ENCODE peak calls at places on chromosome 1, in seven cellular contexts. D, V, Q, C, T, Y and Z are unnamed samples.

GRCh38 chr1:7068552-7068951 is 283.3 kb downstream of the CAMTA1 start:
- DNase-seq in D (no peak), V (no peak), Q (no peak), C (no peak), T (no peak), Y (no peak), Z (no peak)

GRCh38 chr1:203444077-203444683 is 31.4 kb upstream of the PRELP start:
- DNase-seq in D (no peak), V (no peak), Q (no peak), C (no peak), T (no peak), Y (no peak), Z (no peak)

GRCh38 chr1:57307382-57307781 is 116.5 kb downstream of the DAB1 start:
- DNase-seq in D (peak), V (peak), Q (no peak), C (no peak), T (no peak), Y (peak), Z (no peak)

GRCh38 chr1:84585803-84586202 is 11.6 kb upstream of the CTBS start:
- DNase-seq in D (no peak), V (no peak), Q (no peak), C (no peak), T (no peak), Y (no peak), Z (no peak)

GRCh38 chr1:179295356-179295755 is 1.8 kb downstream of the SOAT1 start:
- DNase-seq in D (no peak), V (no peak), Q (no peak), C (no peak), T (no peak), Y (no peak), Z (no peak)

GRCh38 chr1:119987689-119988088 is 81.8 kb downstream of the NOTCH2 start:
- DNase-seq in D (no peak), V (no peak), Q (no peak), C (no peak), T (no peak), Y (no peak), Z (no peak)

GRCh38 chr1:93344886-93345632 is 648 bp upstream of the DR1 start:
- DNase-seq in D (no peak), V (no peak), Q (no peak), C (no peak), T (no peak), Y (no peak), Z (no peak)

GRCh38 chr1:185490924-185491323 is 173.9 kb upstream of the IVNS1ABP start:
- DNase-seq in D (no peak), V (no peak), Q (no peak), C (no peak), T (no peak), Y (no peak), Z (no peak)

GRCh38 chr1:75135829-75136142 is 1.6 kb downstream of the LHX8 start:
- DNase-seq in D (no peak), V (no peak), Q (no peak), C (no peak), T (no peak), Y (no peak), Z (no peak)

DNA sequence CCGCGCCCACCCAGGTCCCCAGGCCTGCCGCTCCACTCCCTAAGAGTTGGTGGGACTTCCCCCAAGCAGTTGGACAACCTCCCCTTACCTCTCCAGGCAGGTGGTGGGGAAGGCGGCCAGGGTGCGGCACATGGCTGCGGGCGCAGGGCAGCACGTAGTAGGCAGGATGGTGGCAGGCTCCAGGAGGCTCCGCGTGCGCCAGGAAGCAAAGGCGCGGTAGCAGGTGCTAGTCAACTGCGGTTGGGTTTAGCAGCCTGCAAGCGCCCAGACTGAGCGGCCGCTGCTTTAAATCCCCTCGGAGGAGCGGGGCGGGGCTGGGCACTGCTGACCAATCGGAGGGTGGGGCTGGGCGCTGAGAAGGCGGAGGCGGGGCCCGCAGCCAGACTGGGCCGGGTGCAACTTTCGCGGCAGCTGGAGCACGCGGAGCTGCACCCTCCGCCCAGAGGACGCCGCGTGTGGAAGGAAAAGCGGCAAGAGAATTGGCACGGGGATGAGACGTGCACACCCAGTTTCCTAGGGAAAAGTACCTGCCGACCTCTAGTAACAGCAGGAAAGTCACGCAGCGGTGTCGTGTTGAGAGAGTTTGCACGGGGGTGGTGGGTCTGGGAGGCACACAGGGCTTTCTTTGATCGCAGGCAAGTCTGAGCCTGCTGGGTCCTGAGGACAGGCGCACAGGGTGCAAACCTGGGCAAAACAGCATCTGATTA is at the start of gene RGS16:
- DNase-seq in D (peak), V (peak), Q (peak), C (no peak), T (peak), Y (peak), Z (no peak)
- TF ChIP-seq CTCF in D (no peak), V (no peak), Q (no peak), C (no peak), T (no peak), Y (no peak), Z (no peak)

DNA sequence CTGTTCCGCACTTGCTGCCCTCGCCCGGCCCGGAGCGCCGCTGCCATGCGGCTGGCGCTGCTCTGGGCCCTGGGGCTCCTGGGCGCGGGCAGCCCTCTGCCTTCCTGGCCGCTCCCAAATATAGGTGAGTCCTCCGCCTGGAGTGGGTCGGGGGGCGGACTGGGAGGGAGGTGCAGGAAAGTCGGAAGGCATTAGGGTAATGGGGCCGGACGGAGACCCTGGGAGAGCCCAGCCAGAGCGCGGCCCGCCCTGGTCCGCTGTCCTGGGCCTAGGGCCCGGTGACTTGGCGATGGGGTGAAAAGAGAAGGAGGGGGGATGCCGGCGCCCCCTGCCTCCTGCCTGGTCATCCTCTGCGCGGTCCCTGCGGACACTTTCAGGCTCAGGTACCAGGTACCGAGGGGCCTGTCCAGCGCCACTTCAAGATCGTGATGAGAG is 243 bp downstream of the ADAM15 start:
- DNase-seq in D (no peak), V (no peak), Q (no peak), C (no peak), T (no peak), Y (peak), Z (no peak)
- TF ChIP-seq CTCF in D (no peak), V (no peak), Q (no peak), C (no peak), T (no peak), Y (no peak), Z (no peak)

DNA sequence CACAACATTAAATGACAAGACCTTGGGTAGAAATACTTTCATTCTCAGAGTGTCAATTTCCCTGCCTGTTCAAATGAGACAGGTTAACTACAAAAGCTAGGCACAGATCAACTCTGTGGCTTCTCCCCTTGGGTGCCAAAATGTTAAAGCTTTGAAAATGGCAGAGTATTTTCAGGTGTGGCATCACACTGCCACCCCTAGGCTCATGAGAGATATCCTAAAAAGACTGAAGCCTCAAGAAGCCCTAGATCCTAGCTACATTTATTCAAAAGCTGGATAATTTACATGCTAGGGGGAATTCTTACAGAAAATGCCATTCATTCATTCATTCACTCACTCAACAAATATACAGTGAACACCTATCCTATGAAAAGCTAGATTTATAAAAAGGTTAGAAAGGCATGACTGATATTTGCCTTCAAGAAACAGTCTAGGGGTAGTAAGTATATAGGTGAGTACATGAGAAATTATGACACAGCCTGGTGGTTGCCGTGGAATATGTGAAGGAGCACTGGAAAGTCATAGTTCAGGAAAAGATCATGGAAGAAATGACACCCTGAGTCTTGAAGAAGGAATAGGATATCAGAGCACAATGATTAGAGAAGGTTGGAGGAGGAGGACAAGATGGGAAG is 15.9 kb upstream of the RAB4A start:
- DNase-seq in D (no peak), V (peak), Q (no peak), C (no peak), T (no peak), Y (no peak), Z (no peak)
- TF ChIP-seq CTCF in D (no peak), V (peak), Q (peak), C (peak), T (peak), Y (peak), Z (peak)

GRCh38 chr1:99645699-99646531 is at the start of gene PALMD:
- DNase-seq in D (peak), V (peak), Q (no peak), C (no peak), T (peak), Y (peak), Z (no peak)

GRCh38 chr1:99646885-99647284 is 972 bp downstream of the PALMD start:
- DNase-seq in D (no peak), V (no peak), Q (no peak), C (no peak), T (no peak), Y (no peak), Z (no peak)

GRCh38 chr1:99650021-99650420 is 4.1 kb downstream of the PALMD start:
- DNase-seq in D (no peak), V (no peak), Q (no peak), C (no peak), T (no peak), Y (no peak), Z (no peak)

GRCh38 chr1:99647460-99647859 is 1.5 kb downstream of the PALMD start:
- DNase-seq in D (peak), V (no peak), Q (no peak), C (no peak), T (no peak), Y (no peak), Z (no peak)

GRCh38 chr1:99648107-99648506 is 2.2 kb downstream of the PALMD start:
- DNase-seq in D (peak), V (peak), Q (no peak), C (no peak), T (peak), Y (no peak), Z (no peak)
- TF ChIP-seq CTCF in D (peak), V (peak), Q (no peak), C (no peak), T (peak), Y (peak), Z (no peak)

DNA sequence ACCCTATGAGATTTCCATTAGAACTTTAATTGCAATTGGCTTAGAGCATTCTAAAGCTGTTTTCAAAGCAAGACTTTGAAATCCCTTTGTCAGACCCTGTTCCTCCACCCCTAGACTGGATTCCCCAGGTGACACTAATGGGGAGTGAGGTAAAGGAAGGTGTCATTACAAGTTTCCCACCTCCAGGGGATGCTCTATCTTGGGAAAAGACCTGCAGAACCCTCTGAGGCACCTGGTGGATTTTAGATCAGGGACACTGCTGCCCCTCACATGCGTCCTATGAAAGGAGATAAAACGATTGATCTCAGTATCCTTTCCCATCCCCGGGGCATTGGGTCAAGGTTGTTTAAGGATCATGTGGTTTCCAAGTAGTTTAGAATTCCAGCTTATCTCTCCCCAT is 80.3 kb upstream of the RGS4 start:
- DNase-seq in D (no peak), V (peak), Q (no peak), C (no peak), T (no peak), Y (no peak), Z (no peak)
- TF ChIP-seq CTCF in D (no peak), V (peak), Q (no peak), C (no peak), T (no peak), Y (no peak), Z (no peak)

GRCh38 chr1:115466433-115466832 is 128.4 kb upstream of the NGF start:
- DNase-seq in D (no peak), V (peak), Q (no peak), C (no peak), T (no peak), Y (no peak), Z (no peak)
- TF ChIP-seq CTCF in D (no peak), V (peak), Q (peak), C (peak), T (no peak), Y (no peak), Z (no peak)

GRCh38 chr1:170790651-170791071 is 126.7 kb downstream of the PRRX1 start:
- DNase-seq in D (no peak), V (no peak), Q (peak), C (peak), T (no peak), Y (no peak), Z (no peak)

GRCh38 chr1:170791941-170792340 is 128.0 kb downstream of the PRRX1 start:
- DNase-seq in D (no peak), V (no peak), Q (no peak), C (peak), T (no peak), Y (no peak), Z (no peak)

GRCh38 chr1:170789063-170789462 is 125.1 kb downstream of the PRRX1 start:
- DNase-seq in D (no peak), V (no peak), Q (no peak), C (no peak), T (no peak), Y (no peak), Z (no peak)

GRCh38 chr1:170790175-170790574 is 126.2 kb downstream of the PRRX1 start:
- DNase-seq in D (no peak), V (no peak), Q (no peak), C (no peak), T (no peak), Y (no peak), Z (no peak)
- TF ChIP-seq CTCF in D (no peak), V (peak), Q (peak), C (peak), T (no peak), Y (no peak), Z (no peak)

DNA sequence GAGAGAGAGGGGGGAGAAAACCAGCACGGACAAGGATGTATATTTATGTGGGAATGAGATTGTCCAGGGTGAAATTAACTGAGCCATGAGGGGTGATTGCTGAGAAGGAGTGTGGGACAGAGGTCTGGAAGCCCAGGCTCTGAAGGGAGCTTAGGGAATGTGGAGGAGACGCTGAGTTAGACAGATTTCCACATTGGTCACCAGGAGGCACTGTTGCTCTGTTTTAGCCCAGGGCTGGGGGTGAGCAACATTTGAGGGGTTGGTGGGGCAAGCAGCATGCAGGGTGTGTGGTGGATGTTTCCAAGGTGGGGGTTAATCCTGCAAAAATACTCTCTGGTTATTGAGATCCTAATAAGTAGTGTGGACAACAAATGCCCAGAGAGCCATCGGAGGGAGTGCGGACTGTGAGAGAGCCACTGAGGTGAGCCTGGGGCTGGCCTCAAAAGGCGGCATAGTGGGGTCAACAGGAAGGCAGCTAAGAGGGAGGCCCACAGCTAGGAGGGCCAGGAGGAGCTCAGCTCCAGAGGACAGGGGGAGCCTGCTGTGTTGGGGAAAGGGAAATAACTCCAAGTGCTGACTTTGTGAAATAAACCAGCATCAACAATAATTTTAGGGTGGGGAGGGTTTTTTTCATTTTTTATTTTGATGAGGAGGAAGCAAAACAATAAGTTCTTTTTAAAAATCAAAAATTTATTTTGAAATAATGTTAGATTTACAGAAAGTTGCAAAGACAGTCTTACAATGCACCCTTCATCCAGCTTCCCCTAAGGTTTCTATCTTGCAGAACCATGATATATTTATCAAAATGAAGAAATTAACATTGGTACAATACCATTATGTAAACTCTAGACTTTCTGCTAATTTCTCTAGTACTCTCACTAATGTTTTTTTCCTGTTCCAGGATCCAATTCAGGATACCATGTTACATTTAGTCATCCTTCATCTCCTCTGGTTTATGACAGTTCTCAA is 82.8 kb upstream of the CD34 start:
- DNase-seq in D (no peak), V (peak), Q (no peak), C (no peak), T (no peak), Y (no peak), Z (peak)
- TF ChIP-seq CTCF in D (no peak), V (peak), Q (peak), C (peak), T (peak), Y (no peak), Z (no peak)

DNA sequence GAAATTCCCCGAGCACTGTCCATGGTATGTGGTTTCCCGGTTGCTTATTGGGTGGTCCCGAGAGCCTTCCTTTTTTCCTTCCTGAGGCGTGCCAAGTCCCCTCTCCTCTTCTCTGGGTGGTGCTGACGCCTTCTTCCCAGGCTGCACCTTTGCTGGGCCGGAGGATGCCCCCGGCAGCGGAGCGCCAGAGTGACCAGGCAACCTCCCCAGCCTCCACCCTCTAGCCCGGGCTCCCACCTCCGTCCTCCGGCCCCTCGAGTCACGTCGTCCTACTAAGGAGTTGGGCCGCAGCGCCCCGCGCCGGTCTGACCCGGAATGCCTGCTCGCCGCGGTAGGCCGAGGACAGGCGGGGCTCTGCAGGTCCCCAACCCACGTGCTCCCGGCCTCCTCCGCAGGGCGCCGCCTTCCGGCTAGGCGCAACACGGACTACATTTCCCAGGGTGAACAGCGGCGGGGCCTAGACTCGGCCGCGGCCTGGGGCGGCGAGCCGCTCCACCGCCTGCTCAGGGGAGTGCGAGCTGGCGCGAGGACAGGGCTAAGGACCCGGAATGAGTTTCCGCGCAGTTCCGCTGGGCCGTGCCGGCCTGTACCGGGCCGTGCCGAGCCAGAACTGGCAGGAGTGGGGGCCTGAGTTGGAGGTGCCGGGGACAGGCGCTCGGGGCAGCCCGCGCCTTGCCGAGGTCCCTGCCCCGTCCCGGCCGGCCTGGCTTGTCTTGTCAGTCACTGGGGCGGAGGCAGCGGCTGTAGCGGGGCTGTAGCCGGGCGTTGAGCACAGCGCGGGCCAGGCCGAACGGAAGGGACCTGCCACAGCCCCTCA is at the start of gene IPO13:
- DNase-seq in D (peak), V (peak), Q (peak), C (peak), T (peak), Y (peak), Z (no peak)
- TF ChIP-seq CTCF in D (peak), V (peak), Q (peak), C (peak), T (peak), Y (peak), Z (no peak)